ENCODE peak calls at places on chromosomes 12 and 14, in four cellular contexts. P is SK-N-SH, U is HepG2, W is K562. K is an unnamed sample.

GRCh38 chr14:75577090-75577489 is 1.3 kb upstream of the FLVCR2 start:
- DNase-seq in P (no peak), U (no peak), W (no peak), K (no peak)

GRCh38 chr14:73237219-73237785 is at the start of gene PAPLN:
- DNase-seq in P (peak; percentile 73), U (no peak), W (no peak), K (peak; percentile 8)

GRCh38 chr12:98126637-98127335 is 388.6 kb upstream of the TMPO start:
- DNase-seq in P (no peak), U (peak; percentile 35), W (no peak), K (no peak)

GRCh38 chr14:33578461-33579216 is 372.2 kb downstream of the EGLN3 start:
- DNase-seq in P (no peak), U (no peak), W (no peak), K (no peak)

GRCh38 chr14:47539065-47539464 is 136.3 kb downstream of the MDGA2 start:
- DNase-seq in P (no peak), U (peak; percentile 10), W (no peak), K (no peak)

GRCh38 chr12:96427269-96427729 is 27.1 kb upstream of the CDK17 start:
- DNase-seq in P (peak; percentile 16), U (peak; percentile 7), W (no peak), K (peak; percentile 54)

GRCh38 chr14:85576848-85577541 is 47.1 kb downstream of the FLRT2 start:
- DNase-seq in P (no peak), U (no peak), W (no peak), K (no peak)

GRCh38 chr12:39403376-39403775 is 39.5 kb downstream of the KIF21A start:
- DNase-seq in P (no peak), U (no peak), W (no peak), K (no peak)

GRCh38 chr12:1170411-1170810 is 179.4 kb downstream of the ERC1 start:
- DNase-seq in P (no peak), U (peak; percentile 25), W (no peak), K (no peak)

GRCh38 chr12:1174659-1175058 is 183.6 kb downstream of the ERC1 start:
- DNase-seq in P (no peak), U (no peak), W (no peak), K (no peak)

GRCh38 chr12:1167784-1168183 is 176.8 kb downstream of the ERC1 start:
- DNase-seq in P (no peak), U (no peak), W (no peak), K (no peak)

GRCh38 chr12:1173806-1174617 is 183.0 kb downstream of the ERC1 start:
- DNase-seq in P (no peak), U (no peak), W (no peak), K (no peak)

GRCh38 chr12:1171657-1172056 is 180.6 kb downstream of the ERC1 start:
- DNase-seq in P (no peak), U (no peak), W (peak; percentile 35), K (no peak)
- TF ChIP-seq ELF1 in P (no peak), U (no peak), W (no peak), K (no peak)

GRCh38 chr14:69798339-69798735 is 1.3 kb upstream of the SLC10A1 start:
- DNase-seq in P (no peak), U (no peak), W (no peak), K (no peak)

GRCh38 chr14:69804902-69805301 is 7.9 kb upstream of the SLC10A1 start:
- DNase-seq in P (no peak), U (no peak), W (no peak), K (no peak)

GRCh38 chr14:69808919-69809808 is 12.1 kb upstream of the SLC10A1 start:
- DNase-seq in P (no peak), U (peak; percentile 95), W (no peak), K (no peak)

GRCh38 chr14:69807192-69807591 is 10.2 kb upstream of the SLC10A1 start:
- DNase-seq in P (no peak), U (no peak), W (no peak), K (no peak)

GRCh38 chr14:69803753-69804152 is 6.7 kb upstream of the SLC10A1 start:
- DNase-seq in P (no peak), U (no peak), W (no peak), K (no peak)
- TF ChIP-seq SIN3A in P (no peak), U (no peak), W (no peak), K (no peak)

GRCh38 chr12:10392394-10392930 is 2.6 kb upstream of the KLRK1 start:
- DNase-seq in P (no peak), U (no peak), W (peak; percentile 52), K (peak; percentile 79)
- TF ChIP-seq ELF1 in P (no peak), U (no peak), W (no peak), K (no peak)

GRCh38 chr12:53676715-53677611 is 1.1 kb upstream of the ATP5MC2 start:
- DNase-seq in P (no peak), U (no peak), W (no peak), K (no peak)

GRCh38 chr12:53674977-53675700 is 744 bp downstream of the ATP5MC2 start:
- DNase-seq in P (no peak), U (no peak), W (no peak), K (no peak)

GRCh38 chr12:53683494-53683893 is 7.6 kb upstream of the ATP5MC2 start:
- DNase-seq in P (no peak), U (no peak), W (no peak), K (no peak)

GRCh38 chr12:53675701-53676607 is at the start of gene ATP5MC2:
- DNase-seq in P (peak; percentile 98), U (peak; percentile 96), W (peak; percentile 99), K (peak; percentile 98)

GRCh38 chr12:53677612-53678133 is 1.8 kb upstream of the ATP5MC2 start:
- DNase-seq in P (no peak), U (no peak), W (no peak), K (no peak)
- TF ChIP-seq SIN3A in P (no peak), U (no peak), W (no peak), K (no peak)

GRCh38 chr14:53982546-53982945 is 25.9 kb upstream of the BMP4 start:
- DNase-seq in P (no peak), U (peak; percentile 50), W (no peak), K (no peak)

GRCh38 chr14:53979141-53979673 is 22.6 kb upstream of the BMP4 start:
- DNase-seq in P (no peak), U (peak; percentile 91), W (no peak), K (no peak)

GRCh38 chr14:53978194-53978593 is 21.6 kb upstream of the BMP4 start:
- DNase-seq in P (no peak), U (no peak), W (no peak), K (no peak)

GRCh38 chr14:53983112-53983511 is 26.5 kb upstream of the BMP4 start:
- DNase-seq in P (no peak), U (no peak), W (no peak), K (no peak)

GRCh38 chr14:53979747-53980642 is 23.4 kb upstream of the BMP4 start:
- DNase-seq in P (no peak), U (peak; percentile 97), W (no peak), K (no peak)
- TF ChIP-seq ELF1 in P (no peak), U (no peak), W (no peak), K (no peak)

K was measured in HCT116.